ENCODE peak calls at places on chromosomes 1 and 21, in ten cellular contexts. B is pons, T is germinal center, Y is non-pigmented ciliary epithelial cell, X is EH, N is NCI-H1105, G is IMR-90, Q is kidney glomerular epithelial cell, Z is PC-3, F is hepatic stellate cell. J is an unnamed sample.

GRCh38 chr21:44574457-44575306 is 1.2 kb downstream of the KRTAP10-4 start:
- DNase-seq in B (no peak), T (no peak), Y (no peak), X (no peak), N (no peak), G (no peak), Q (no peak), Z (peak), F (no peak), J (no peak)

GRCh38 chr1:212030936-212031528 is 4.3 kb downstream of the INTS7 start:
- DNase-seq in B (peak), T (no peak), Y (peak), X (peak), N (no peak), G (peak), Q (peak), Z (peak), F (peak), J (peak)

GRCh38 chr1:10671551-10672375 is 124.7 kb downstream of the CASZ1 start:
- DNase-seq in B (no peak), T (no peak), Y (no peak), X (no peak), N (no peak), G (no peak), Q (no peak), Z (no peak), F (no peak), J (no peak)

GRCh38 chr1:195550071-195550862 is 1058.0 kb downstream of the KCNT2 start:
- DNase-seq in B (no peak), T (no peak), Y (no peak), X (no peak), N (no peak), G (no peak), Q (no peak), Z (no peak), F (no peak), J (no peak)

GRCh38 chr1:178271471-178271870 is 177.6 kb downstream of the RASAL2 start:
- DNase-seq in B (peak), T (no peak), Y (no peak), X (no peak), N (no peak), G (no peak), Q (no peak), Z (no peak), F (no peak), J (no peak)

GRCh38 chr1:6454856-6455751 is 10.9 kb downstream of the TNFRSF25 start:
- DNase-seq in B (no peak), T (no peak), Y (no peak), X (no peak), N (no peak), G (no peak), Q (no peak), Z (no peak), F (no peak), J (no peak)

GRCh38 chr1:3004285-3005205 is 16.7 kb upstream of the ACTRT2 start:
- DNase-seq in B (no peak), T (no peak), Y (no peak), X (no peak), N (no peak), G (no peak), Q (no peak), Z (no peak), F (no peak), J (no peak)

GRCh38 chr1:154753426-154753825 is 116.7 kb downstream of the KCNN3 start:
- DNase-seq in B (no peak), T (no peak), Y (no peak), X (no peak), N (no peak), G (no peak), Q (no peak), Z (no peak), F (no peak), J (no peak)

GRCh38 chr1:70895531-70895930 is 152.1 kb downstream of the PTGER3 start:
- DNase-seq in B (no peak), T (no peak), Y (no peak), X (no peak), N (no peak), G (no peak), Q (no peak), Z (no peak), F (no peak), J (no peak)

GRCh38 chr1:58950897-58951296 is 167.1 kb upstream of the JUN start:
- DNase-seq in B (no peak), T (no peak), Y (no peak), X (no peak), N (no peak), G (no peak), Q (no peak), Z (no peak), F (no peak), J (no peak)

GRCh38 chr1:47175227-47175934 is 14.5 kb downstream of the PDZK1IP1 start:
- DNase-seq in B (peak), T (peak), Y (no peak), X (peak), N (peak), G (peak), Q (peak), Z (peak), F (peak), J (peak)

GRCh38 chr1:44040418-44040817 is 9.2 kb upstream of the SLC6A9 start:
- DNase-seq in B (no peak), T (no peak), Y (no peak), X (no peak), N (no peak), G (no peak), Q (no peak), Z (no peak), F (no peak), J (no peak)